ENCODE peak calls at places on chromosomes 11 and 22, in five cellular contexts. One of them, this sample, is unnamed.

GRCh38 chr11:47269002-47269828 is 718 bp upstream of the MADD start:
- DNase-seq in H1: no peak
- DNase-seq in NT2/D1: peak
- DNase-seq in HepG2: peak
- DNase-seq in GM12878: no peak
- DNase-seq in this sample: peak

GRCh38 chr22:43446881-43447280 is 35.1 kb downstream of the MPPED1 start:
- DNase-seq in H1: no peak
- DNase-seq in NT2/D1: no peak
- DNase-seq in HepG2: no peak
- DNase-seq in GM12878: no peak
- DNase-seq in this sample: no peak

GRCh38 chr11:119874660-119875238 is 145.7 kb upstream of the NECTIN1 start:
- DNase-seq in H1: no peak
- DNase-seq in NT2/D1: no peak
- DNase-seq in HepG2: no peak
- DNase-seq in GM12878: no peak
- DNase-seq in this sample: no peak

GRCh38 chr11:116284930-116285329 is 487.9 kb downstream of the BUD13 start:
- DNase-seq in H1: no peak
- DNase-seq in NT2/D1: no peak
- DNase-seq in HepG2: no peak
- DNase-seq in GM12878: no peak
- DNase-seq in this sample: no peak

GRCh38 chr11:61392991-61393595 is 706 bp downstream of the TMEM216 start:
- DNase-seq in H1: no peak
- DNase-seq in NT2/D1: no peak
- DNase-seq in HepG2: no peak
- DNase-seq in GM12878: no peak
- DNase-seq in this sample: peak

GRCh38 chr11:16293204-16293681 is 63.1 kb downstream of the SOX6 start:
- DNase-seq in H1: no peak
- DNase-seq in NT2/D1: no peak
- DNase-seq in HepG2: no peak
- DNase-seq in GM12878: no peak
- DNase-seq in this sample: no peak

GRCh38 chr11:119683783-119684182 is 45.2 kb downstream of the NECTIN1 start:
- DNase-seq in H1: no peak
- DNase-seq in NT2/D1: no peak
- DNase-seq in HepG2: no peak
- DNase-seq in GM12878: no peak
- DNase-seq in this sample: no peak

GRCh38 chr11:69288883-69289242 is 5.1 kb upstream of the MYEOV start:
- DNase-seq in H1: no peak
- DNase-seq in NT2/D1: no peak
- DNase-seq in HepG2: no peak
- DNase-seq in GM12878: no peak
- DNase-seq in this sample: no peak

GRCh38 chr11:133520707-133521106 is 11.6 kb downstream of the OPCML start:
- DNase-seq in H1: no peak
- DNase-seq in NT2/D1: no peak
- DNase-seq in HepG2: peak
- DNase-seq in GM12878: no peak
- DNase-seq in this sample: no peak

GRCh38 chr11:1193326-1194230 is 29.3 kb upstream of the MUC5B start:
- DNase-seq in H1: no peak
- DNase-seq in NT2/D1: no peak
- DNase-seq in HepG2: no peak
- DNase-seq in GM12878: no peak
- DNase-seq in this sample: no peak

GRCh38 chr22:19238900-19239299 is 52.6 kb downstream of the CLTCL1 start:
- DNase-seq in H1: no peak
- DNase-seq in NT2/D1: no peak
- DNase-seq in HepG2: no peak
- DNase-seq in GM12878: no peak
- DNase-seq in this sample: no peak

GRCh38 chr11:119854521-119854920 is 125.5 kb upstream of the NECTIN1 start:
- DNase-seq in H1: no peak
- DNase-seq in NT2/D1: no peak
- DNase-seq in HepG2: no peak
- DNase-seq in GM12878: no peak
- DNase-seq in this sample: no peak

GRCh38 chr11:20103281-20103680 is 57.0 kb downstream of the DBX1 start:
- DNase-seq in H1: no peak
- DNase-seq in NT2/D1: no peak
- DNase-seq in HepG2: no peak
- DNase-seq in GM12878: no peak
- DNase-seq in this sample: no peak

GRCh38 chr11:44407211-44407996 is 97.5 kb upstream of the ALX4 start:
- DNase-seq in H1: no peak
- DNase-seq in NT2/D1: no peak
- DNase-seq in HepG2: no peak
- DNase-seq in GM12878: no peak
- DNase-seq in this sample: no peak

GRCh38 chr11:67290801-67291200 is 1.7 kb downstream of the ANKRD13D start:
- DNase-seq in H1: no peak
- DNase-seq in NT2/D1: no peak
- DNase-seq in HepG2: no peak
- DNase-seq in GM12878: no peak
- DNase-seq in this sample: no peak

GRCh38 chr11:126166413-126166812 is 45.0 kb downstream of the RPUSD4 start:
- DNase-seq in H1: no peak
- DNase-seq in NT2/D1: no peak
- DNase-seq in HepG2: no peak
- DNase-seq in GM12878: no peak
- DNase-seq in this sample: no peak

GRCh38 chr11:95877288-95877687 is 46.6 kb downstream of the MTMR2 start:
- DNase-seq in H1: no peak
- DNase-seq in NT2/D1: no peak
- DNase-seq in HepG2: no peak
- DNase-seq in GM12878: no peak
- DNase-seq in this sample: no peak

GRCh38 chr22:46652081-46652929 is 32.1 kb downstream of the GRAMD4 start:
- DNase-seq in H1: no peak
- DNase-seq in NT2/D1: no peak
- DNase-seq in HepG2: peak
- DNase-seq in GM12878: no peak
- DNase-seq in this sample: no peak

GRCh38 chr11:70766901-70767300 is 368.6 kb downstream of the CTTN start:
- DNase-seq in H1: no peak
- DNase-seq in NT2/D1: no peak
- DNase-seq in HepG2: no peak
- DNase-seq in GM12878: no peak
- DNase-seq in this sample: no peak

GRCh38 chr11:74009675-74010305 is 905 bp upstream of the UCP3 start:
- DNase-seq in H1: no peak
- DNase-seq in NT2/D1: no peak
- DNase-seq in HepG2: no peak
- DNase-seq in GM12878: no peak
- DNase-seq in this sample: no peak

GRCh38 chr22:29307658-29308147 is 1.3 kb downstream of the GAS2L1 start:
- DNase-seq in H1: no peak
- DNase-seq in NT2/D1: no peak
- DNase-seq in HepG2: no peak
- DNase-seq in GM12878: no peak
- DNase-seq in this sample: no peak

GRCh38 chr22:23057331-23057730 is 13.0 kb upstream of the GNAZ start:
- DNase-seq in H1: no peak
- DNase-seq in NT2/D1: no peak
- DNase-seq in HepG2: no peak
- DNase-seq in GM12878: no peak
- DNase-seq in this sample: no peak

GRCh38 chr11:64489831-64490441 is 101.1 kb upstream of the SLC22A12 start:
- DNase-seq in H1: peak
- DNase-seq in NT2/D1: peak
- DNase-seq in HepG2: peak
- DNase-seq in GM12878: no peak
- DNase-seq in this sample: peak

GRCh38 chr11:13335319-13335718 is 57.7 kb downstream of the BMAL1 start:
- DNase-seq in H1: no peak
- DNase-seq in NT2/D1: peak
- DNase-seq in HepG2: peak
- DNase-seq in GM12878: no peak
- DNase-seq in this sample: peak

GRCh38 chr11:44223261-44223660 is 86.7 kb downstream of the ALX4 start:
- DNase-seq in H1: no peak
- DNase-seq in NT2/D1: no peak
- DNase-seq in HepG2: no peak
- DNase-seq in GM12878: no peak
- DNase-seq in this sample: no peak

GRCh38 chr11:72085836-72086475 is 5.3 kb downstream of the LRRC51 start:
- DNase-seq in H1: no peak
- DNase-seq in NT2/D1: no peak
- DNase-seq in HepG2: no peak
- DNase-seq in GM12878: no peak
- DNase-seq in this sample: no peak

GRCh38 chr11:15158351-15159015 is 43.8 kb downstream of the INSC start:
- DNase-seq in H1: no peak
- DNase-seq in NT2/D1: no peak
- DNase-seq in HepG2: no peak
- DNase-seq in GM12878: no peak
- DNase-seq in this sample: no peak

GRCh38 chr11:7905549-7905948 is 25.5 kb downstream of the OR10A6 start:
- DNase-seq in H1: no peak
- DNase-seq in NT2/D1: no peak
- DNase-seq in HepG2: no peak
- DNase-seq in GM12878: no peak
- DNase-seq in this sample: no peak

GRCh38 chr11:123404626-123405025 is 25.4 kb upstream of the GRAMD1B start:
- DNase-seq in H1: no peak
- DNase-seq in NT2/D1: no peak
- DNase-seq in HepG2: no peak
- DNase-seq in GM12878: no peak
- DNase-seq in this sample: no peak

GRCh38 chr11:125956371-125956770 is 10.5 kb downstream of the VSIG10L2 start:
- DNase-seq in H1: no peak
- DNase-seq in NT2/D1: no peak
- DNase-seq in HepG2: no peak
- DNase-seq in GM12878: no peak
- DNase-seq in this sample: no peak

DNA sequence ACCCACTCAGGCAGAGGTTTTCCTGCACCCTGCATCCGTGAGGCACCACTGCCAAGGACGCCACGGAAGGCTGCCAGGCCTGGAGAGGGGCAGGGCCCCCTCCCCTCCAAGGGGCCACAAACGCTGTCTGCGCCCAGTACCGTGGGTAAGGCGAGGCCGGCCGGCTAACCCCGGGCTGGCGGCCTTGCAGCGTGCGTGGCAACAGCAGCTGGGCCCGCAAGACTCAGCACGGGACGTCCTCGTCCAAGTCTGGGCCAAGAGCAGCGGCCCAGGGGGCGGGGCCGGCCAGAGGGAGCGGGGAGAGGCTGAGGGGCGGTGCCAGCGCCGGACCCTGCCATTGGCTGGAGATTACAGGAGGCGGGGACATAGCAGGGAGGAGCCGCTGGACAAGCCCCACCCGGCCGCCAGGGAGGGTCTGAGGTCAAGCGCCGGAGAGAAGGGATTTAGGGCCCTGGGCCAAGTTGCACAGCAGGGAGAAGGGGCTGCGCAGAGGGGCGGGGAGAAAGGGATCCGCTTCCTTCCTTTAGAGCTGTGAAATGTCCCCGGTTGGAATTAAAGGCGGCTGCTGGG is 16.0 kb downstream of the SLC43A1 start:
- DNase-seq in H1: peak
- DNase-seq in NT2/D1: peak
- DNase-seq in HepG2: peak
- DNase-seq in GM12878: no peak
- DNase-seq in this sample: peak
- TF ChIP-seq SUZ12 in H1: no peak
- TF ChIP-seq SUZ12 in NT2/D1: no peak
- TF ChIP-seq SUZ12 in HepG2: no peak
- TF ChIP-seq SUZ12 in GM12878: no peak
- TF ChIP-seq SUZ12 in this sample: no peak

GRCh38 chr22:36922097-36922608 is 8.7 kb downstream of the CSF2RB start:
- DNase-seq in H1: no peak
- DNase-seq in NT2/D1: no peak
- DNase-seq in HepG2: no peak
- DNase-seq in GM12878: no peak
- DNase-seq in this sample: no peak

GRCh38 chr22:36921309-36922096 is 8.1 kb downstream of the CSF2RB start:
- DNase-seq in H1: no peak
- DNase-seq in NT2/D1: no peak
- DNase-seq in HepG2: no peak
- DNase-seq in GM12878: peak
- DNase-seq in this sample: no peak

GRCh38 chr22:36922752-36923457 is 9.5 kb downstream of the CSF2RB start:
- DNase-seq in H1: no peak
- DNase-seq in NT2/D1: no peak
- DNase-seq in HepG2: no peak
- DNase-seq in GM12878: no peak
- DNase-seq in this sample: no peak

GRCh38 chr22:36916034-36916433 is 2.6 kb downstream of the CSF2RB start:
- DNase-seq in H1: no peak
- DNase-seq in NT2/D1: no peak
- DNase-seq in HepG2: no peak
- DNase-seq in GM12878: no peak
- DNase-seq in this sample: no peak

GRCh38 chr22:36918730-36919129 is 5.3 kb downstream of the CSF2RB start:
- DNase-seq in H1: no peak
- DNase-seq in NT2/D1: no peak
- DNase-seq in HepG2: no peak
- DNase-seq in GM12878: no peak
- DNase-seq in this sample: no peak
- TF ChIP-seq SUZ12 in H1: no peak
- TF ChIP-seq SUZ12 in NT2/D1: no peak
- TF ChIP-seq SUZ12 in HepG2: no peak
- TF ChIP-seq SUZ12 in GM12878: no peak
- TF ChIP-seq SUZ12 in this sample: no peak

DNA sequence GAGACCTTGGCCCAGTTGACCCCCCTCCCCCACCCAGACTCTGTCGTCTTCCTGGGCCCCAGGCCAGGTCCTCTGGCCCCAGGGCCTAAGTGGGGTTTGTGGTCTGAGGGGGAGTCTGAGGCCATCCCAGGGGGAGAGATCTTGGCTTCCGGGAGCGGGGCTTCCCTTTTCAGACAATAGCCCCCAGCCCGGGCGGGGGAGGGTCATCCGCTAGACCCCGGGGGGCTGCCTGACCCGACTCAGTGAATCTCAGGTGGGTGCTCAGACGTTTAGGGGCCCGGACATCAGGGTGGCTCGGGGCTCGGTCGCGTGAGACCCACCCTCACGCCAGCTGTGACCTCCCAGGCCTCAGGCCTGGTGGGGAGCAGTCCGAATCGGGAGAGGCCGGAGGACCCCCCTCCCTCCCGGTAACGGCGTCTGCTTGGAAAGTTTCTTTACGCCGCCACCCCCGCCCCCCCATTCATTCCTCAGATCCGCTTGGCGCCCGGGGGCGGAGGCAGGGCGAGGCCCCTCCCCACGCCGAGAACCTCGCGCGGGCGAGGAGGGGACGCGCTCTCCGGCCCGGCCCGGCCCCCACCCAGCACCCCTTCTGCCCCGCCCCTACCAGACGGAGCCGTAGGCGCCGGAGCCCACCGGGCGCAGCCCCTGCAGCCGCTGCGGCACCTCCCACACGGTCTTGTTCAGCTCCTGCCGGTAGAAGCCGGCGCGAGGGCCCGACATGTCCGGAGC is 443 bp downstream of the MAPK11 start:
- DNase-seq in H1: no peak
- DNase-seq in NT2/D1: no peak
- DNase-seq in HepG2: no peak
- DNase-seq in GM12878: no peak
- DNase-seq in this sample: no peak
- TF ChIP-seq SUZ12 in H1: no peak
- TF ChIP-seq SUZ12 in NT2/D1: no peak
- TF ChIP-seq SUZ12 in HepG2: no peak
- TF ChIP-seq SUZ12 in GM12878: no peak
- TF ChIP-seq SUZ12 in this sample: no peak

GRCh38 chr22:24191381-24191841 is 10.1 kb downstream of the SUSD2 start:
- DNase-seq in H1: no peak
- DNase-seq in NT2/D1: no peak
- DNase-seq in HepG2: no peak
- DNase-seq in GM12878: no peak
- DNase-seq in this sample: no peak
- TF ChIP-seq SUZ12 in H1: no peak
- TF ChIP-seq SUZ12 in NT2/D1: no peak
- TF ChIP-seq SUZ12 in HepG2: no peak
- TF ChIP-seq SUZ12 in GM12878: no peak
- TF ChIP-seq SUZ12 in this sample: no peak

This sample was measured in HEK293T.